ENCODE peak calls at places on chromosome 11, in nine cellular contexts. V is AG04450, K is mucosa of descending colon, Y is HepG2, J is hepatocyte, R is colonic mucosa, X is endodermal cell, U is psoas muscle, W is foreskin fibroblast. S is an unnamed sample.

GRCh38 chr11:111586305-111586915 is 15.8 kb upstream of the SIK2 start:
- DNase-seq in V (no peak), K (no peak), Y (peak; percentile 51), J (peak; percentile 72), R (peak; percentile 55), X (no peak), U (no peak), W (peak; percentile 70), S (peak; percentile 39)

GRCh38 chr11:3022300-3022967 is 30.3 kb upstream of the NAP1L4 start:
- DNase-seq in V (peak; percentile 20), K (no peak), Y (no peak), J (no peak), R (no peak), X (no peak), U (no peak), W (peak; percentile 85), S (peak; percentile 58)

GRCh38 chr11:67345247-67345948 is 7.9 kb downstream of the POLD4 start:
- DNase-seq in V (no peak), K (no peak), Y (no peak), J (no peak), R (no peak), X (no peak), U (no peak), W (no peak), S (no peak)

GRCh38 chr11:122676638-122677037 is 21.1 kb downstream of the UBASH3B start:
- DNase-seq in V (no peak), K (no peak), Y (peak; percentile 80), J (no peak), R (no peak), X (no peak), U (no peak), W (no peak), S (no peak)

GRCh38 chr11:34411786-34412185 is 26.9 kb upstream of the CAT start:
- DNase-seq in V (no peak), K (no peak), Y (no peak), J (no peak), R (no peak), X (no peak), U (no peak), W (no peak), S (no peak)

GRCh38 chr11:64489831-64490441 is 101.1 kb upstream of the SLC22A12 start:
- DNase-seq in V (no peak), K (no peak), Y (peak; percentile 7), J (peak; percentile 69), R (peak; percentile 55), X (peak; percentile 88), U (peak; percentile 30), W (peak; percentile 56), S (peak; percentile 30)

GRCh38 chr11:62680825-62681240 is 2.0 kb upstream of the UBXN1 start:
- DNase-seq in V (peak; percentile 72), K (peak; percentile 34), Y (peak; percentile 80), J (peak; percentile 78), R (peak; percentile 59), X (peak; percentile 58), U (peak; percentile 51), W (peak; percentile 93), S (peak; percentile 80)

GRCh38 chr11:115528217-115528616 is 24.0 kb upstream of the CADM1 start:
- DNase-seq in V (no peak), K (no peak), Y (no peak), J (peak; percentile 57), R (no peak), X (peak; percentile 57), U (no peak), W (no peak), S (no peak)

GRCh38 chr11:45180888-45181594 is 34.6 kb downstream of the PRDM11 start:
- DNase-seq in V (no peak), K (peak; percentile 80), Y (no peak), J (no peak), R (peak; percentile 67), X (peak; percentile 88), U (peak; percentile 80), W (peak; percentile 87), S (peak; percentile 25)

GRCh38 chr11:115965754-115966504 is 461.7 kb upstream of the CADM1 start:
- DNase-seq in V (no peak), K (no peak), Y (no peak), J (no peak), R (no peak), X (peak; percentile 59), U (no peak), W (no peak), S (no peak)

GRCh38 chr11:84673753-84674152 is 953.4 kb downstream of the DLG2 start:
- DNase-seq in V (no peak), K (no peak), Y (no peak), J (peak; percentile 4), R (no peak), X (peak; percentile 49), U (no peak), W (peak; percentile 8), S (peak; percentile 1)

GRCh38 chr11:116386118-116386699 is 386.6 kb downstream of the BUD13 start:
- DNase-seq in V (no peak), K (no peak), Y (no peak), J (no peak), R (no peak), X (no peak), U (no peak), W (no peak), S (no peak)

GRCh38 chr11:117010808-117011540 is 87.3 kb downstream of the SIK3 start:
- DNase-seq in V (peak; percentile 52), K (no peak), Y (no peak), J (no peak), R (no peak), X (peak; percentile 53), U (no peak), W (peak; percentile 89), S (peak; percentile 98)

GRCh38 chr11:47983464-47984397 is 3.4 kb downstream of the PTPRJ start:
- DNase-seq in V (no peak), K (no peak), Y (no peak), J (no peak), R (no peak), X (no peak), U (no peak), W (peak; percentile 38), S (peak; percentile 50)

GRCh38 chr11:64258946-64259532 is 7.7 kb downstream of the PLCB3 start:
- DNase-seq in V (no peak), K (no peak), Y (no peak), J (no peak), R (no peak), X (no peak), U (no peak), W (no peak), S (no peak)

GRCh38 chr11:114218508-114218907 is 77.7 kb upstream of the NNMT start:
- DNase-seq in V (no peak), K (no peak), Y (no peak), J (no peak), R (no peak), X (no peak), U (no peak), W (no peak), S (no peak)

GRCh38 chr11:128187829-128188228 is 399.5 kb downstream of the ETS1 start:
- DNase-seq in V (no peak), K (no peak), Y (no peak), J (no peak), R (no peak), X (no peak), U (no peak), W (peak; percentile 91), S (no peak)

GRCh38 chr11:4181780-4182721 is 87.5 kb downstream of the RRM1 start:
- DNase-seq in V (peak; percentile 16), K (no peak), Y (peak; percentile 48), J (peak; percentile 85), R (peak; percentile 57), X (peak; percentile 93), U (no peak), W (peak; percentile 80), S (peak; percentile 72)

GRCh38 chr11:117610901-117611300 is 186.1 kb downstream of the DSCAML1 start:
- DNase-seq in V (no peak), K (no peak), Y (no peak), J (no peak), R (no peak), X (no peak), U (no peak), W (no peak), S (no peak)

GRCh38 chr11:128575956-128576340 is 11.4 kb downstream of the ETS1 start:
- DNase-seq in V (no peak), K (no peak), Y (no peak), J (no peak), R (no peak), X (no peak), U (no peak), W (peak; percentile 54), S (no peak)

GRCh38 chr11:114307524-114308203 is 11.5 kb downstream of the NNMT start:
- DNase-seq in V (no peak), K (peak; percentile 61), Y (peak; percentile 23), J (peak; percentile 17), R (peak; percentile 41), X (no peak), U (peak; percentile 76), W (peak; percentile 92), S (peak; percentile 87)

GRCh38 chr11:47061429-47062178 is 115.1 kb downstream of the ARFGAP2 start:
- DNase-seq in V (no peak), K (no peak), Y (no peak), J (no peak), R (no peak), X (peak; percentile 49), U (no peak), W (no peak), S (no peak)

GRCh38 chr11:134253189-134253993 is at the start of the genes ACAD8 and THYN1:
- DNase-seq in V (peak; percentile 92), K (peak; percentile 98), Y (peak; percentile 93), J (peak; percentile 97), R (peak; percentile 97), X (peak; percentile 99), U (peak; percentile 96), W (peak; percentile 99), S (peak; percentile 92)
- TF ChIP-seq CTCF in V (peak; percentile 26), K (peak; percentile 19), Y (peak; percentile 38), J (no peak), R (peak; percentile 26), X (no peak), U (peak; percentile 49), W (no peak), S (peak; percentile 67)

GRCh38 chr11:11230802-11231562 is 122.1 kb downstream of the CSNK2A3 start:
- DNase-seq in V (no peak), K (no peak), Y (peak; percentile 4), J (no peak), R (no peak), X (peak; percentile 87), U (no peak), W (no peak), S (no peak)
- TF ChIP-seq CTCF in V (peak; percentile 37), K (no peak), Y (peak; percentile 24), J (no peak), R (peak; percentile 32), X (peak; percentile 85), U (peak; percentile 18), W (peak; percentile 20), S (peak; percentile 67)

GRCh38 chr11:1204381-1205101 is 18.3 kb upstream of the MUC5B start:
- DNase-seq in V (no peak), K (peak; percentile 50), Y (no peak), J (no peak), R (no peak), X (peak; percentile 24), U (peak; percentile 7), W (no peak), S (no peak)
- TF ChIP-seq CTCF in V (no peak), K (no peak), Y (no peak), J (no peak), R (no peak), X (no peak), U (no peak), W (no peak), S (no peak)

DNA sequence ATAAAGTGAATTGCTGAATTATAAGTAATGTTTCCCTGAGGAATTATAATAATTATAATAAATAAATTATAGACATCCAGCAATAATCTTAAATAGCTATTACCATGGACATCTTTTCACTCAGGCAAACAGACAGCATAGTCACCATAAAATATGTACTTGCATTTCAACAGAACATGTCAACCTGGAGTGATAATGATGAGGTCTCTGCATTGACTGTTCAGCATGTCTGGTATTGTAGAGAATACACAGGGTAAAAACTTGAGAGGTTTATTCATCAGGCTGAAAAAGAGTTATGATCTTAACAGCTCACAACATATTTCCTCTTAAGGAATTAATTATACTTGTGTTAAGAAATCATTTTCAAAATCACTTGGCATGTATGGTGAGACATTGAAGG is 41.1 kb upstream of the TYR start:
- DNase-seq in V (no peak), K (no peak), Y (no peak), J (no peak), R (no peak), X (no peak), U (no peak), W (no peak), S (no peak)
- TF ChIP-seq CTCF in V (no peak), K (no peak), Y (no peak), J (no peak), R (no peak), X (no peak), U (no peak), W (no peak), S (no peak)

S was measured in HFFc6.